ENCODE peak calls at places on chromosomes 3 and 15, in four cellular contexts. R is fibroblast of the aortic adventitia, J is fibroblast of pulmonary artery, Q is cardiac fibroblast. K is an unnamed sample.

GRCh38 chr3:26522919-26523318 is 99.7 kb upstream of the LRRC3B start:
- DNase-seq in Q (no peak), J (no peak), R (no peak), K (no peak)

GRCh38 chr3:157752952-157753351 is 249.7 kb upstream of the VEPH1 start:
- DNase-seq in Q (no peak), R (no peak), J (no peak), K (no peak)

GRCh38 chr15:59657635-59658125 is 365 bp upstream of the GTF2A2 start:
- DNase-seq in Q (no peak), R (no peak), J (no peak), K (no peak)

GRCh38 chr3:42247576-42248027 is 18.4 kb downstream of the CCK start:
- DNase-seq in R (peak; percentile 73), J (peak; percentile 75), Q (peak; percentile 73), K (peak; percentile 84)

GRCh38 chr3:129608087-129608935 is 1.8 kb upstream of the PLXND1 start:
- DNase-seq in J (peak; percentile 73), R (peak; percentile 46), Q (peak; percentile 75), K (no peak)

GRCh38 chr15:34708422-34708821 is 46.4 kb downstream of the GJD2 start:
- DNase-seq in Q (peak; percentile 66), R (peak; percentile 58), J (peak; percentile 65), K (peak; percentile 76)

GRCh38 chr3:187946031-187946691 is 200.9 kb upstream of the BCL6 start:
- DNase-seq in Q (peak; percentile 57), J (peak; percentile 50), R (peak; percentile 68), K (peak; percentile 67)

GRCh38 chr3:148309390-148310035 is 388.2 kb upstream of the AGTR1 start:
- DNase-seq in J (peak; percentile 64), R (peak; percentile 65), Q (peak; percentile 53), K (peak; percentile 30)

GRCh38 chr15:69275933-69276565 is 22.7 kb upstream of the PAQR5 start:
- DNase-seq in Q (no peak), J (no peak), R (no peak), K (no peak)

GRCh38 chr3:169327969-169328368 is 335.5 kb downstream of the MECOM start:
- DNase-seq in R (no peak), Q (no peak), J (no peak), K (no peak)

GRCh38 chr3:21643752-21644151 is 107.3 kb downstream of the ZNF385D start:
- DNase-seq in Q (no peak), R (no peak), J (no peak), K (no peak)

GRCh38 chr15:62163397-62163796 is 1.7 kb downstream of the C2CD4B start:
- DNase-seq in Q (no peak), R (no peak), J (no peak), K (no peak)

GRCh38 chr3:32220006-32220405 is 18.5 kb upstream of the CMTM8 start:
- DNase-seq in R (peak; percentile 17), Q (no peak), J (no peak), K (peak; percentile 63)

GRCh38 chr15:99536422-99537033 is 29.3 kb upstream of the MEF2A start:
- DNase-seq in Q (peak; percentile 47), J (peak; percentile 68), R (peak; percentile 57), K (peak; percentile 83)

GRCh38 chr15:39969871-39970270 is 36.0 kb downstream of the EIF2AK4 start:
- DNase-seq in J (peak; percentile 63), Q (peak; percentile 88), R (peak; percentile 83), K (peak; percentile 63)

GRCh38 chr3:57966823-57967222 is 41.4 kb upstream of the FLNB start:
- DNase-seq in R (peak; percentile 96), J (peak; percentile 84), Q (peak; percentile 79), K (peak; percentile 32)

GRCh38 chr3:82261013-82261412 is 499.6 kb upstream of the GBE1 start:
- DNase-seq in J (no peak), R (no peak), Q (no peak), K (no peak)

GRCh38 chr15:76976572-76977270 is 18.2 kb upstream of the PSTPIP1 start:
- DNase-seq in R (no peak), Q (no peak), J (no peak), K (no peak)

GRCh38 chr15:44188810-44189209 is 6.3 kb downstream of the FRMD5 start:
- DNase-seq in J (no peak), Q (no peak), R (no peak), K (no peak)

GRCh38 chr3:99751649-99752048 is 66.0 kb upstream of the CMSS1 start:
- DNase-seq in Q (peak; percentile 81), J (peak; percentile 88), R (peak; percentile 91), K (peak; percentile 77)

GRCh38 chr3:121992601-121993560 is 29.2 kb downstream of the ILDR1 start:
- DNase-seq in J (no peak), R (no peak), Q (no peak), K (no peak)

GRCh38 chr3:117443014-117443413 is 733.4 kb downstream of the TUSC7 start:
- DNase-seq in J (peak; percentile 54), Q (peak; percentile 38), R (peak; percentile 54), K (no peak)

GRCh38 chr3:141240290-141241247 is 8.9 kb downstream of the PXYLP1 start:
- DNase-seq in R (no peak), J (peak; percentile 62), Q (peak; percentile 22), K (peak; percentile 63)

GRCh38 chr15:51793521-51793920 is 35.9 kb upstream of the TMOD3 start:
- DNase-seq in J (peak; percentile 80), R (peak; percentile 89), Q (peak; percentile 91), K (no peak)

GRCh38 chr15:77107531-77108355 is 36.8 kb upstream of the TSPAN3 start:
- DNase-seq in R (peak; percentile 63), J (peak; percentile 73), Q (peak; percentile 75), K (peak; percentile 48)

GRCh38 chr3:60584250-60584649 is 667.0 kb downstream of the FHIT start:
- DNase-seq in Q (no peak), J (no peak), R (no peak), K (no peak)

GRCh38 chr3:114056130-114057010 is at the start of the genes CCDC191 and QTRT2:
- DNase-seq in J (peak; percentile 100), Q (peak; percentile 100), R (peak; percentile 100), K (peak; percentile 100)

GRCh38 chr3:186476044-186476468 is 68.1 kb downstream of the CRYGS start:
- DNase-seq in R (peak; percentile 17), J (peak; percentile 8), Q (no peak), K (peak; percentile 9)

GRCh38 chr3:117706037-117706436 is 996.5 kb downstream of the TUSC7 start:
- DNase-seq in J (peak; percentile 31), R (peak; percentile 96), Q (peak; percentile 45), K (peak; percentile 83)

GRCh38 chr15:40192942-40193341 is 32.1 kb downstream of the BUB1B start:
- DNase-seq in R (peak; percentile 84), J (peak; percentile 55), Q (peak; percentile 43), K (peak; percentile 14)

GRCh38 chr3:160612386-160613115 is 47.2 kb upstream of the KPNA4 start:
- DNase-seq in Q (no peak), J (no peak), R (peak; percentile 12), K (peak; percentile 17)

GRCh38 chr3:183449391-183449790 is 21.0 kb upstream of the MCF2L2 start:
- DNase-seq in Q (peak; percentile 51), J (peak; percentile 38), R (peak; percentile 14), K (peak; percentile 67)
- TF ChIP-seq CTCF in Q (peak; percentile 9), J (peak; percentile 22), R (peak; percentile 15), K (no peak)

GRCh38 chr3:41234823-41235722 is 35.8 kb downstream of the CTNNB1 start:
- DNase-seq in Q (peak; percentile 18), J (peak; percentile 41), R (peak; percentile 52), K (peak; percentile 32)
- H3K4me3 ChIP-seq in Q (no peak overlapping the region), J (no peak overlapping the region), R (no peak overlapping the region), K (no peak overlapping the region)

DNA sequence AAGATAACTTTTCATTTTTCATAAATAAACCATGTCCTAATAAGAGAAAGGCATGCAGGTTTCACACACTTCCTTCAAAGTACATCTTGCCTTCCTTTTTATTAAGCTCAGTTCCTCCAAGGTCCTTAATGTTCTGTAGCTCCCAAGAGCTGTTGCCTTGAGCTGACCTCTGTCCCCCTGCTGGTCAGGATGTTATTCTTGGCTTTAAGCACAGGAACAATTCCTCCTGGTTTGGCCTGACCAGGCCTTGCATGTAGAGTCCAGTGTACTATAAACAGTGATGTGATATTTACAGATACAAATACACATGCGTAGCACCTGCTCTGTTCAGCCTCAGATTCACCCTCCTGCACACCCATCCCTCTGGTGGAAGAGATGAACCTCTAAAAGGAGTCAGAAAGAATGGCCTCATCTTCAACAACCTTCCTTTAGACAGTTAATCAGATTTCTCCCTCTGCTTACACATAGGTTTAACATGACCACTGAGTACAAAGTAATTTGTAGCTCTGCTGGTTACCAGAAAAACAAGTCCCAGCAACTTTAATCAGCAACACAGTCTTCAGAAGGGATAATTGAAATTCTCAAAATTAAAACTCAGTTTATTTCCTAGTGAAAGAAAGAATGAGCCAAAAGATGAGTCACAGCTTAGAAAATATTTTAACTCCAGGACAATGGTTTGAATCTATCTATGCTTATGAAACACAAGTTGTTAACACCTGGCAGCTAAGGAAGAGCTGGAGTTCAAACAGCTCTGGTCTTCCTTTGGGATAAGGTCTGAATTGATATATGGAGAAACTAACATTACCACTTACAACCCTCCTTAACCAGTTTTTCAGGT is 46.5 kb downstream of the PTPN9 start:
- DNase-seq in J (peak; percentile 75), Q (peak; percentile 84), R (peak; percentile 63), K (peak; percentile 76)
- TF ChIP-seq CTCF in J (peak; percentile 46), Q (peak; percentile 36), R (peak; percentile 31), K (peak; percentile 23)

DNA sequence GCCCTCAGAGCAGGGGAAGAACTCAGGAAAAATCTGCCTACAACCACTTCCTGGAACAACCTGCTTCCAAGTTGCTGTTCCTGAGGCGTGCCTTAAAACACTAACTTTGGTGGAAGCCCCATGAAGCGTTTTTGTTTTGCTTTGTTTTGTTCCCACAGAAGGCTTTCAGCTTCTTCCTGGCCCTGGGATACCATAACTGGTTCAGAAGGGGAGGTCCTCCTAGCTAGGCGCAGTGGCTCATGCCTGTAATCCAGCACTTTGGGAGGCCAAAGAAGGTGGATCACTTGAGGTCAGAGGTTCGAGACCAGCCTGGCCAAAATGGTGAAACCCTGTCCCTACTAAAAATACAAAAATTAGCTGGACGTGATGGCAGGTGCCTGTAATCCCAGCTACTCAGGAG is 1.2 kb upstream of the IP6K1 start:
- DNase-seq in R (no peak), J (no peak), Q (no peak), K (no peak)
- H3K4me3 ChIP-seq in R (no peak overlapping the region), J (no peak overlapping the region), Q (no peak overlapping the region), K (no peak overlapping the region)

K was measured in foreskin fibroblast.